ENCODE peak calls at places on chromosomes 12 and 14, in seven cellular contexts. L is glomerular endothelial cell, Z is GM04503, S is GM04504, R is pons, V is AG08395, X is NCI-H2029. K is an unnamed sample.

GRCh38 chr12:106138646-106139421 is at the start of gene NUAK1:
- DNase-seq in Z (no peak), X (peak), L (no peak), S (no peak), V (peak), R (peak), K (no peak)

GRCh38 chr12:57096099-57096572 is 7.2 kb downstream of the NAB2 start:
- DNase-seq in X (no peak), S (no peak), Z (no peak), R (no peak), V (no peak), L (no peak), K (no peak)

GRCh38 chr12:107983871-107984480 is 145.1 kb upstream of the WSCD2 start:
- DNase-seq in L (no peak), V (peak), R (no peak), Z (no peak), S (no peak), X (no peak), K (no peak)

GRCh38 chr14:71582705-71583104 is 349.5 kb upstream of the RGS6 start:
- DNase-seq in X (no peak), S (no peak), Z (peak), L (no peak), R (no peak), V (peak), K (peak)

GRCh38 chr12:19018302-19018980 is 111.1 kb upstream of the PLEKHA5 start:
- DNase-seq in L (no peak), V (peak), S (no peak), R (no peak), Z (peak), X (no peak), K (peak)

GRCh38 chr14:71372411-71372838 is 465.2 kb downstream of the PCNX1 start:
- DNase-seq in X (peak), R (no peak), S (peak), V (peak), Z (no peak), L (no peak), K (no peak)

GRCh38 chr14:54665938-54666337 is 99.0 kb downstream of the SAMD4A start:
- DNase-seq in L (no peak), Z (no peak), R (no peak), S (no peak), V (no peak), X (no peak), K (no peak)

GRCh38 chr12:109716092-109716479 is 2.5 kb downstream of the FAM222A start:
- DNase-seq in S (no peak), V (no peak), L (no peak), Z (no peak), R (no peak), X (no peak), K (no peak)

GRCh38 chr14:105469456-105470162 is 5.0 kb upstream of the CRIP2 start:
- DNase-seq in X (no peak), L (no peak), S (no peak), R (no peak), Z (no peak), V (no peak), K (no peak)

GRCh38 chr12:24561882-24562760 is 386.8 kb downstream of the BCAT1 start:
- DNase-seq in Z (no peak), V (peak), L (no peak), X (peak), R (peak), S (no peak), K (no peak)

GRCh38 chr12:109387425-109388166 is 39.9 kb downstream of the MYO1H start:
- DNase-seq in Z (no peak), S (no peak), R (peak), X (peak), L (no peak), V (peak), K (peak)

GRCh38 chr12:88401153-88401552 is 179.1 kb downstream of the KITLG start:
- DNase-seq in L (no peak), S (no peak), X (no peak), R (no peak), V (no peak), Z (no peak), K (no peak)

GRCh38 chr14:65403231-65403630 is 9.3 kb upstream of the FUT8 start:
- DNase-seq in L (no peak), X (no peak), V (peak), S (peak), R (no peak), Z (peak), K (peak)

GRCh38 chr14:50038398-50039119 is 77.8 kb downstream of the VCPKMT start:
- DNase-seq in S (peak), X (no peak), R (peak), V (peak), L (no peak), Z (peak), K (peak)

GRCh38 chr14:72607386-72608125 is 286.3 kb downstream of the DPF3 start:
- DNase-seq in Z (no peak), V (no peak), L (no peak), X (no peak), R (no peak), S (no peak), K (no peak)

GRCh38 chr14:37623552-37623951 is 28.1 kb downstream of the TTC6 start:
- DNase-seq in L (peak), S (peak), Z (peak), V (peak), X (peak), R (no peak), K (peak)

GRCh38 chr14:93346926-93347721 is at the start of gene COX8C:
- DNase-seq in X (no peak), Z (no peak), L (no peak), S (no peak), R (no peak), V (no peak), K (no peak)